ENCODE peak calls at places on chromosome 18, in ten cellular contexts. W is neural progenitor cell, J is PC-9, O is spleen, B is sigmoid colon, X is astrocyte of the spinal cord, K is osteoblast, F is pancreas, D is left ventricle myocardium inferior, V is neural crest cell. T is an unnamed sample.

GRCh38 chr18:34957119-34957863 is 83.9 kb upstream of the MAPRE2 start:
- DNase-seq in F (no peak), V (no peak), O (no peak), K (no peak), D (no peak), W (no peak), X (peak; percentile 56), B (no peak), J (no peak), T (no peak)

GRCh38 chr18:8948471-8949149 is 153.9 kb upstream of the NDUFV2 start:
- DNase-seq in B (no peak), K (peak; percentile 93), W (no peak), D (no peak), F (no peak), V (no peak), X (peak; percentile 84), O (no peak), J (peak; percentile 80), T (no peak)

GRCh38 chr18:57839942-57840381 is 36.8 kb upstream of the ATP8B1 start:
- DNase-seq in V (no peak), W (no peak), D (no peak), O (no peak), B (no peak), F (no peak), J (peak; percentile 87), X (peak; percentile 71), K (peak; percentile 76), T (no peak)

GRCh38 chr18:22558945-22559385 is 141.2 kb upstream of the CTAGE1 start:
- DNase-seq in B (peak; percentile 66), K (peak; percentile 92), O (peak; percentile 77), D (peak; percentile 66), F (peak; percentile 70), X (peak; percentile 80), V (peak; percentile 8), J (peak; percentile 58), W (peak; percentile 49), T (no peak)

GRCh38 chr18:42086288-42086687 is 131.3 kb downstream of the PIK3C3 start:
- DNase-seq in V (no peak), D (no peak), B (no peak), O (no peak), W (no peak), F (no peak), K (no peak), J (peak; percentile 54), X (peak; percentile 22), T (no peak)

GRCh38 chr18:49155857-49156256 is 205.1 kb upstream of the SMAD7 start:
- DNase-seq in O (no peak), W (no peak), J (no peak), K (no peak), D (no peak), V (no peak), X (no peak), F (no peak), B (no peak), T (no peak)

GRCh38 chr18:26549486-26550435 is 1.4 kb upstream of the KCTD1 start:
- DNase-seq in V (peak; percentile 36), X (peak; percentile 71), K (peak; percentile 94), O (peak; percentile 73), B (peak; percentile 80), D (peak; percentile 73), F (peak; percentile 56), J (peak; percentile 51), W (peak; percentile 75), T (peak; percentile 72)

GRCh38 chr18:60017371-60017770 is 117.6 kb downstream of the PMAIP1 start:
- DNase-seq in J (no peak), O (no peak), V (no peak), K (no peak), W (no peak), F (no peak), X (no peak), B (no peak), D (no peak), T (no peak)

GRCh38 chr18:71370095-71370494 is 1081.2 kb downstream of the SOCS6 start:
- DNase-seq in B (no peak), K (no peak), D (no peak), F (no peak), V (no peak), W (no peak), O (no peak), J (no peak), X (no peak), T (no peak)

GRCh38 chr18:27942706-27943105 is 234.2 kb downstream of the CDH2 start:
- DNase-seq in X (peak; percentile 50), V (no peak), F (no peak), J (no peak), O (no peak), D (no peak), W (no peak), B (no peak), K (no peak), T (no peak)

GRCh38 chr18:50803579-50803978 is 16.2 kb downstream of the MRO start:
- DNase-seq in B (no peak), W (no peak), D (no peak), X (no peak), K (no peak), F (peak; percentile 76), O (no peak), V (no peak), J (no peak), T (no peak)

GRCh38 chr18:28284132-28284531 is 107.2 kb upstream of the CDH2 start:
- DNase-seq in F (no peak), W (no peak), O (no peak), D (no peak), K (peak; percentile 53), V (no peak), B (no peak), X (peak; percentile 63), J (no peak), T (no peak)

GRCh38 chr18:25109484-25109883 is 242.5 kb downstream of the ZNF521 start:
- DNase-seq in V (no peak), F (no peak), B (no peak), O (no peak), W (no peak), D (no peak), K (no peak), J (no peak), X (peak; percentile 58), T (no peak)

DNA sequence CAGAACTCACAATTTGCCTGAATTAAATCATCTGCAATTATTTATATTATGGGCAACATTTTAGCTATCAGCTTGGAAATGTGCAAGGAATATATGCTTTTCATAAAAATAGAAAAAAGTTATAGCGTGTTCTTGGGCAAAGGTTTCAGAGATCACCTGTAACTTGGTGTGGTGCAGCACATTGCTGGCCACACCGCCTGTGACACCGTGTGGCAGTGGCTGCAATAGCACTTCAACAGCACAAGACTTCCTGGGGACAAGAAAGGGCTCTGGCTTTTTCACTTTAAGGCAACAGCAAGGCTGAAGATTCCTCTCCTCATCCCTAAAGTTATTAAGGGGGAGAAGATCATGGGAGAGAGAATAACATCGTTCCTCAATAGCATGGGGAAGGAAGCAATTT is 14.8 kb upstream of the SERPINB3 start:
- DNase-seq in F (no peak), V (no peak), K (no peak), O (no peak), J (no peak), B (no peak), X (no peak), W (peak; percentile 67), D (no peak), T (no peak)
- TF ChIP-seq CTCF in F (no peak), V (peak; percentile 56), K (no peak), O (no peak), J (peak; percentile 60), B (no peak), X (peak; percentile 13), W (peak; percentile 58), D (peak; percentile 28), T (no peak)

DNA sequence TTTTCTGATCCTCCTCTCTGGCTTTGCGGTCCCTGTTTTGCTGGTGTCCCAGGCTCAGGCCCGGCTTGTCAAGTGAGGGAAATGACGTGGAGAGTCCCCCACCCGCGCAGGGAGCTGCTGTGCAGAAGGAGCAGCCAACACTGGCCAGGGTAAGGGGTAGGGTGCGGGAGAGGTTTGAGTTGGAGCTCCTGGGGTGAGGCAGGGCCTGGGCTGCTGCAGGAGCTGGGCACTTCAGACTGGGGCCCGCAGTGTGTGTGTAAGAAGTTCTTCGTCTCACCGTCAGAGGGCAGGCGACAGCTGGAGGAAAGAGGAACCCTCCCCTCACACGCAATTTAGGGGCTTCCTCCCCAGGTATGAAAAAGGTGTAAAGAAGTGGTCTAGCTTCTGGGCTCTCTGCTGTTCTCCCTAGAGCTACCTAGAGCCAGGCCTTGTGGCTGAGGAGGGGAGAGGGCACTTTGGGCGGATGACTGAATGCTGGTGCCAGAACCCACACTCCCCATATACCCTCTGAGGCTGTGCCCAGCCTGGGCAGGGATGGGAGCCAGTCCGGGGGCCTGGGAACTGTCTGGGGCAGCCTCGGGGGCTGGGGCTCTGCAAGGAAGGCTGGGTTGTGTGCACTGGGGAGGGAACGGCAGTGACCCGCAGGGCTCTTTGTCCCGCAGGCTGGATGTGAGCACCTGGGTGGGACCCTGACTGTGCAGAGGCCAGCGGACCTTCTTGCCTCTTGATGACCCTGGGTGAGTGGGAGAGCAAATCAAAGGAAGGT is 11.8 kb downstream of the CELF4 start:
- DNase-seq in D (no peak), J (no peak), K (no peak), O (peak; percentile 68), X (no peak), V (no peak), F (no peak), W (peak; percentile 64), B (no peak), T (no peak)
- TF ChIP-seq CTCF in D (peak; percentile 40), J (no peak), K (peak; percentile 13), O (no peak), X (no peak), V (peak; percentile 58), F (no peak), W (peak; percentile 70), B (no peak), T (no peak)

GRCh38 chr18:7666195-7666776 is 99.2 kb downstream of the PTPRM start:
- DNase-seq in D (no peak), J (no peak), O (no peak), W (peak; percentile 17), X (no peak), B (no peak), K (no peak), V (no peak), F (no peak), T (no peak)
- TF ChIP-seq CTCF in D (no peak), J (no peak), O (no peak), W (peak; percentile 26), X (no peak), B (no peak), K (no peak), V (peak; percentile 26), F (no peak), T (no peak)

GRCh38 chr18:68150976-68151375 is 563.9 kb downstream of the TMX3 start:
- DNase-seq in K (no peak), J (no peak), V (no peak), F (no peak), X (no peak), O (no peak), W (no peak), B (no peak), D (no peak), T (no peak)

GRCh38 chr18:68148862-68149261 is 566.0 kb downstream of the TMX3 start:
- DNase-seq in O (no peak), K (no peak), X (no peak), J (no peak), W (peak; percentile 70), F (no peak), V (no peak), B (no peak), D (no peak), T (no peak)

GRCh38 chr18:68147728-68148127 is 567.2 kb downstream of the TMX3 start:
- DNase-seq in O (no peak), B (no peak), W (no peak), D (no peak), F (no peak), X (peak; percentile 5), K (no peak), J (no peak), V (no peak), T (no peak)

GRCh38 chr18:68152770-68153169 is 562.1 kb downstream of the TMX3 start:
- DNase-seq in F (no peak), J (no peak), O (no peak), B (no peak), K (no peak), W (peak; percentile 17), X (no peak), D (no peak), V (no peak), T (no peak)
- TF ChIP-seq CTCF in F (no peak), J (no peak), O (no peak), B (no peak), K (no peak), W (peak; percentile 22), X (no peak), D (no peak), V (no peak), T (no peak)